ENCODE peak calls at places on chromosomes 11 and 22, in six cellular contexts. R is cardiac muscle cell; E is nucleus accumbens; N is activated T-helper 1 cell treated with anti-CD3 and anti-CD28 coated beads, Interleukin-12 subunit alpha, Interleukin-12 subunit beta, Interleukin-2, Interleukin-4 antibody, amounts not matched to agents 30 ng/mL and 10 ng/mL and 1 ng/mL, durations not matched to agents 14 hours and 24 hours and 36 hours; W is SK-MEL-5; T is stimulated activated effector memory CD8-positive, alpha-beta T cell treated with anti-CD3 and anti-CD28 coated beads, Interleukin-12 subunit alpha, Interleukin-12 subunit beta, amount 100 ng/mL, for 72 hours. O is an unnamed sample.

GRCh38 chr22:40039482-40039881 is 44.7 kb downstream of the FAM83F start:
- DNase-seq in R (no peak), E (no peak), N (no peak), W (no peak), T (no peak), O (no peak)

GRCh38 chr11:35337136-35337918 is 82.0 kb downstream of the SLC1A2 start:
- DNase-seq in R (no peak), E (no peak), N (no peak), W (peak), T (no peak), O (no peak)

GRCh38 chr11:44633641-44634040 is 68.2 kb downstream of the CD82 start:
- DNase-seq in R (peak), E (no peak), N (no peak), W (peak), T (no peak), O (no peak)

GRCh38 chr22:36743011-36743410 is 32.9 kb downstream of the IFT27 start:
- DNase-seq in R (no peak), E (no peak), N (no peak), W (no peak), T (no peak), O (no peak)

GRCh38 chr22:49553076-49553475 is 274.6 kb downstream of the BRD1 start:
- DNase-seq in R (no peak), E (no peak), N (no peak), W (no peak), T (no peak), O (no peak)

GRCh38 chr11:126920833-126921232 is 79.7 kb downstream of the KIRREL3 start:
- DNase-seq in R (no peak), E (no peak), N (no peak), W (peak), T (no peak), O (no peak)

GRCh38 chr11:117273550-117274289 is 17.4 kb upstream of the BACE1-AS start:
- DNase-seq in R (no peak), E (no peak), N (no peak), W (no peak), T (no peak), O (no peak)

GRCh38 chr11:103395612-103396011 is 286.4 kb downstream of the DYNC2H1 start:
- DNase-seq in R (no peak), E (no peak), N (no peak), W (no peak), T (no peak), O (no peak)

GRCh38 chr11:66607126-66607834 is 9.2 kb upstream of the RBM14 start:
- DNase-seq in R (no peak), E (no peak), N (no peak), W (no peak), T (no peak), O (peak)

GRCh38 chr22:23685205-23685784 is 5.5 kb upstream of the RGL4 start:
- DNase-seq in R (no peak), E (no peak), N (no peak), W (no peak), T (no peak), O (no peak)

GRCh38 chr11:60950933-60951610 is 904 bp downstream of the SLC15A3 start:
- DNase-seq in R (no peak), E (no peak), N (no peak), W (no peak), T (no peak), O (no peak)

GRCh38 chr11:124644426-124645280 is 22.0 kb downstream of the TBRG1 start:
- DNase-seq in R (peak), E (peak), N (no peak), W (peak), T (no peak), O (peak)

GRCh38 chr11:62787005-62787759 is at the start of gene TMEM179B:
- DNase-seq in R (peak), E (peak), N (peak), W (peak), T (peak), O (peak)

GRCh38 chr22:19525666-19526065 is 1.5 kb upstream of the CLDN5 start:
- DNase-seq in R (no peak), E (no peak), N (no peak), W (no peak), T (no peak), O (no peak)

GRCh38 chr22:35523167-35523928 is 17.3 kb upstream of the RASD2 start:
- DNase-seq in R (no peak), E (no peak), N (no peak), W (no peak), T (no peak), O (no peak)

GRCh38 chr11:36478700-36479329 is 31.3 kb downstream of the TRAF6 start:
- DNase-seq in R (peak), E (peak), N (peak), W (peak), T (no peak), O (no peak)

GRCh38 chr11:20134991-20135736 is 25.1 kb downstream of the DBX1 start:
- DNase-seq in R (no peak), E (no peak), N (no peak), W (no peak), T (no peak), O (no peak)

GRCh38 chr11:2446590-2447252 is 1.9 kb downstream of the KCNQ1 start:
- DNase-seq in R (no peak), E (no peak), N (peak), W (no peak), T (no peak), O (no peak)

GRCh38 chr11:47731466-47731865 is 16.3 kb upstream of the AGBL2 start:
- DNase-seq in R (no peak), E (no peak), N (no peak), W (no peak), T (no peak), O (no peak)

GRCh38 chr11:95790933-95791247 is 592 bp downstream of the CEP57 start:
- DNase-seq in R (peak), E (peak), N (peak), W (peak), T (peak), O (no peak)